ENCODE peak calls at places on chromosome 1, in seven cellular contexts. J is GM23248; R is CD4-positive, alpha-beta T cell; M is fibroblast of lung; B is thoracic aorta; U is tibial nerve; Z is CD4-positive, alpha-beta memory T cell. P is an unnamed sample.

GRCh38 chr1:1281533-1282321 is 1.5 kb downstream of the SCNN1D start:
- DNase-seq in J (peak; percentile 90), R (no peak), M (peak; percentile 69), B (no peak), U (no peak), Z (no peak), P (no peak)

GRCh38 chr1:82923957-82924356 is 1075.0 kb downstream of the TTLL7 start:
- DNase-seq in J (no peak), R (no peak), M (no peak), B (no peak), U (no peak), Z (no peak), P (no peak)

GRCh38 chr1:234206651-234207284 is 166.5 kb upstream of the COA6 start:
- DNase-seq in J (peak; percentile 89), R (no peak), M (peak; percentile 96), B (no peak), U (no peak), Z (no peak), P (no peak)

GRCh38 chr1:83769594-83770321 is 229.2 kb downstream of the TTLL7 start:
- DNase-seq in J (no peak), R (no peak), M (no peak), B (no peak), U (no peak), Z (no peak), P (no peak)

GRCh38 chr1:38962560-38962959 is 20.9 kb upstream of the RHBDL2 start:
- DNase-seq in J (peak; percentile 58), R (no peak), M (peak; percentile 13), B (no peak), U (no peak), Z (no peak), P (no peak)

GRCh38 chr1:246587606-246588005 is 21.4 kb downstream of the CNST start:
- DNase-seq in J (peak; percentile 81), R (no peak), M (peak; percentile 53), B (no peak), U (no peak), Z (no peak), P (no peak)

GRCh38 chr1:62070384-62071011 is 124.2 kb upstream of the L1TD1 start:
- DNase-seq in J (peak; percentile 59), R (no peak), M (no peak), B (no peak), U (peak; percentile 13), Z (no peak), P (no peak)

GRCh38 chr1:164773146-164773545 is 214.2 kb downstream of the PBX1 start:
- DNase-seq in J (no peak), R (no peak), M (no peak), B (no peak), U (no peak), Z (no peak), P (no peak)

GRCh38 chr1:197915797-197916686 is 1.1 kb upstream of the LHX9 start:
- DNase-seq in J (peak; percentile 72), R (no peak), M (peak; percentile 56), B (no peak), U (no peak), Z (no peak), P (no peak)

GRCh38 chr1:178962853-178963810 is 62.6 kb upstream of the FAM20B start:
- DNase-seq in J (no peak), R (no peak), M (no peak), B (no peak), U (no peak), Z (no peak), P (no peak)

GRCh38 chr1:159996653-159997052 is 35.1 kb downstream of the PIGM start:
- DNase-seq in J (peak; percentile 95), R (no peak), M (peak; percentile 96), B (no peak), U (no peak), Z (no peak), P (no peak)

GRCh38 chr1:185419718-185420117 is 102.7 kb upstream of the IVNS1ABP start:
- DNase-seq in J (peak; percentile 60), R (no peak), M (no peak), B (no peak), U (no peak), Z (no peak), P (no peak)

GRCh38 chr1:101235696-101236545 is 898 bp upstream of the S1PR1 start:
- DNase-seq in J (peak; percentile 74), R (peak; percentile 65), M (peak; percentile 35), B (no peak), U (peak; percentile 30), Z (peak; percentile 69), P (peak; percentile 50)

GRCh38 chr1:11838349-11839272 is 9.0 kb downstream of the NPPA start:
- DNase-seq in J (peak; percentile 79), R (peak; percentile 67), M (peak; percentile 20), B (no peak), U (peak; percentile 62), Z (peak; percentile 74), P (peak; percentile 55)

GRCh38 chr1:184462170-184462569 is 75.3 kb downstream of the C1orf21 start:
- DNase-seq in J (no peak), R (no peak), M (no peak), B (no peak), U (no peak), Z (no peak), P (no peak)

GRCh38 chr1:77281491-77282186 is at the start of gene AK5:
- DNase-seq in J (peak; percentile 83), R (peak; percentile 56), M (peak; percentile 67), B (no peak), U (no peak), Z (peak; percentile 36), P (peak; percentile 18)

GRCh38 chr1:167322483-167322882 is 101.8 kb downstream of the POU2F1 start:
- DNase-seq in J (no peak), R (no peak), M (no peak), B (no peak), U (no peak), Z (no peak), P (no peak)
- H3K9me3 ChIP-seq in J (no peaks in the 10 kb centered on the region), R (peaks cover 64% of the 10 kb centered on the region), M (no peaks in the 10 kb centered on the region), B (peaks cover 46% of the 10 kb centered on the region), U (peaks cover 44% of the 10 kb centered on the region), Z (no peaks in the 10 kb centered on the region), P (peaks cover 10% of the 10 kb centered on the region)

DNA sequence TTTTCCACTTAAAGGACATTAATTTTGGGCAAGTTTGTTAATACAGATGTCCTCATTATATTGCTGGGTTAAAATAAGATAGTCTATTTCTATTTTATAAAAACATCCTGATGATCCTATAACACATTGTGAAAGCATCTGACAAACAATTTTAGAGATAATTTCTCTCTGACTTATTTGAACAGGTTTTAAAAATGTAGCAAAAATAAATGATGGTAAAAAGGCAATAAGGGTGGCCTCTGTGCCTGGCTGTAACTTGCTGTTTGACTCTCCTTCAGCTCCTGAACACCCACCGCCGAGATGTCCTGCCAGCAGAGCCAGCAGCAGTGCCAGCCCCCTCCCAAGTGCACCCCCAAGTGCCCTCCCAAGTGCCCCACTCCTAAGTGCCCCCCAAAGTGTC is at the start of gene LCE1A:
- DNase-seq in J (no peak), R (no peak), M (no peak), B (no peak), U (no peak), Z (no peak), P (no peak)
- H3K9me3 ChIP-seq in J (no peaks in the 10 kb centered on the region), R (no peaks in the 10 kb centered on the region), M (no peaks in the 10 kb centered on the region), B (no peaks in the 10 kb centered on the region), U (no peaks in the 10 kb centered on the region), Z (no peaks in the 10 kb centered on the region), P (no peaks in the 10 kb centered on the region)

DNA sequence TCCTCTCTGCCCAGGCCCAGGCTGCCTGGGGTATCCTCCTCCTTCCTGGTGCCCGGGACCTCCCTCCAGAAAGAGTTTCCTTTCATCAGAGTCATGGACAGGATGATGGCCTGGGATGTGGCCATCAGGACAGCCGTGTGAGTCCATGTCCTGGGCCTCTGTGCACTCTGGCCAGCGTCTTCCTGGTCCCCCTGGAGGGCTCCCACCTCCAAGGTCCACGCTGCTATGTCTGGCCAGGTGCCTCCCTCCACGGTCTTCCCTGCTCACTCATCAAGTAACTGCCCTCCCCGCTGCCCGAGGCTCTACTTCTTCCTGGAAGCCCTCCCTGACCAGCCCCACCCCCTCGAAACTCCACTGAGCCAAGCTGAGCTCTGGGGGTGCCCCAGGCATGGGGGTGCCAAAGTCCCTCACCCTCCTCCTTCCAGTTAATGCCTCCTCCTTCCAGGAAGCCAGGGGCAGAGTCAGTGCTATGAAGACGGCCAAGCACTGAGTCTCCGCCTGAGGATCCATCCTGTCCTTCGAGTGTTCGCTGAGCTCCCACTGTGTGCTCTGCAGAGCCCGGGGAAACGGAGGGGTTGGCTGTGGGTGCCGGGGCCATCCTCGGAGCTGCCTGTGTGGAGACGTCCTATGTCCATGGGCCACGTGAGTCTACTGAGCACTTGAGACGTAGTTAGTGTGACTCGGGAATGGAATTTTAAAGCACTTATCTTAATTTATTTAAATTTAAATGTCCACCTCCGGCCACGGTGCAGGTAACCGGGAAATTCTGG is 28.5 kb upstream of the TTC34 start:
- DNase-seq in J (no peak), R (no peak), M (no peak), B (no peak), U (no peak), Z (no peak), P (no peak)
- H3K9me3 ChIP-seq in J (no peaks in the 10 kb centered on the region), R (peaks cover 5% of the 10 kb centered on the region), M (no peaks in the 10 kb centered on the region), B (no peaks in the 10 kb centered on the region), U (no peaks in the 10 kb centered on the region), Z (no peaks in the 10 kb centered on the region), P (no peaks in the 10 kb centered on the region)

GRCh38 chr1:152580433-152580832 is at the start of gene LCE3D:
- DNase-seq in J (peak; percentile 27), R (no peak), M (no peak), B (no peak), U (no peak), Z (no peak), P (no peak)

GRCh38 chr1:152585586-152585985 is 5.3 kb upstream of the LCE3D start:
- DNase-seq in J (no peak), R (no peak), M (no peak), B (no peak), U (no peak), Z (no peak), P (no peak)

GRCh38 chr1:152577168-152577567 is 3.1 kb downstream of the LCE3D start:
- DNase-seq in J (peak; percentile 70), R (no peak), M (no peak), B (no peak), U (no peak), Z (no peak), P (no peak)

DNA sequence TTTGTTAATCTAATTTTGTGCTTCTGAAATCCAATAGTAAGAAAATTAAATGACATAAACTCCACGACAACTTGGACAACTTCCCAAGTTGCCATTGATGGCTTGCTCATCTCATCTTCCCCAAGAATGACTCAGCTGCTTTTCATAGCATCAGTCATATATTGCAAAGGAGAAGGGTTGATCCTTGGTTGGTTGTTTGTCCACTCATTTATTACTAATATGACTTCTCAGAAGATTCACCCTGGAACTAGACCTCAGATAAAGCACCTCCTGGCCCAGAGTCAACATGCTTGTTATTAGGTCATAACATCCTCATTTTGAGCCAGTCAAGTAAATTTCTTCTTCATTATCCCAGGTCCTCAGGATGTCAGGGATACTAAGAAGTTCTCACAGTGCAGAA is 2.3 kb upstream of the LCE3D start:
- DNase-seq in J (peak; percentile 77), R (no peak), M (no peak), B (no peak), U (no peak), Z (no peak), P (no peak)
- H3K9me3 ChIP-seq in J (no peaks in the 10 kb centered on the region), R (no peaks in the 10 kb centered on the region), M (no peaks in the 10 kb centered on the region), B (no peaks in the 10 kb centered on the region), U (no peaks in the 10 kb centered on the region), Z (no peaks in the 10 kb centered on the region), P (no peaks in the 10 kb centered on the region)

GRCh38 chr1:238242156-238242555 is 351.4 kb upstream of the ZP4 start:
- DNase-seq in J (no peak), R (no peak), M (no peak), B (no peak), U (no peak), Z (no peak), P (no peak)

GRCh38 chr1:238239343-238239742 is 348.6 kb upstream of the ZP4 start:
- DNase-seq in J (no peak), R (no peak), M (no peak), B (no peak), U (no peak), Z (no peak), P (no peak)

GRCh38 chr1:238241607-238242006 is 350.9 kb upstream of the ZP4 start:
- DNase-seq in J (no peak), R (no peak), M (no peak), B (no peak), U (no peak), Z (no peak), P (no peak)
- H3K9me3 ChIP-seq in J (no peaks in the 10 kb centered on the region), R (no peaks in the 10 kb centered on the region), M (no peaks in the 10 kb centered on the region), B (no peaks in the 10 kb centered on the region), U (no peaks in the 10 kb centered on the region), Z (no peaks in the 10 kb centered on the region), P (no peaks in the 10 kb centered on the region)

P was measured in T-helper 17 cell.